ENCODE peak calls at places on chromosomes 6 and 20, in four cellular contexts. Q is DND-41, C is GM03348, X is NCI-H510A treated with DMSO at 0.1 percent for 48 hours. T is an unnamed sample.

GRCh38 chr20:24673678-24674570 is 204.5 kb downstream of the SYNDIG1 start:
- DNase-seq in X (no peak), Q (no peak), C (peak), T (no peak)

GRCh38 chr20:35831983-35832382 is 60.2 kb downstream of the PHF20 start:
- DNase-seq in X (no peak), Q (no peak), C (no peak), T (no peak)

GRCh38 chr6:24905485-24905884 is 30.3 kb downstream of the RIPOR2 start:
- DNase-seq in C (no peak), Q (no peak), X (no peak), T (no peak)

GRCh38 chr6:39992861-39993622 is 58.8 kb upstream of the MOCS1 start:
- DNase-seq in Q (no peak), X (no peak), C (no peak), T (no peak)

GRCh38 chr20:32609993-32610896 is 25.1 kb upstream of the NOL4L start:
- DNase-seq in Q (no peak), X (peak), C (no peak), T (no peak)

GRCh38 chr6:33746036-33746600 is 587 bp downstream of the IP6K3 start:
- DNase-seq in C (peak), X (peak), Q (no peak), T (no peak)

GRCh38 chr6:156887623-156888269 is 110.6 kb downstream of the ARID1B start:
- DNase-seq in C (no peak), X (no peak), Q (no peak), T (no peak)

GRCh38 chr6:1079525-1079924 is 232.4 kb upstream of the FOXQ1 start:
- DNase-seq in Q (no peak), X (no peak), C (no peak), T (no peak)

GRCh38 chr6:92810913-92811312 is 608.4 kb downstream of the EPHA7 start:
- DNase-seq in Q (peak), X (peak), C (no peak), T (no peak)

GRCh38 chr20:25390538-25391528 is at the start of gene ABHD12:
- DNase-seq in X (peak), Q (peak), C (peak), T (peak)

GRCh38 chr6:119207973-119208725 is 129.7 kb upstream of the FAM184A start:
- DNase-seq in X (no peak), Q (no peak), C (peak), T (peak)

GRCh38 chr6:158752613-158753012 is 66.6 kb downstream of the EZR start:
- DNase-seq in X (peak), C (peak), Q (no peak), T (no peak)

GRCh38 chr6:52065621-52066020 is 21.8 kb downstream of the PKHD1 start:
- DNase-seq in Q (no peak), X (no peak), C (no peak), T (no peak)

GRCh38 chr6:47734826-47735481 is 36.6 kb downstream of the ADGRF4 start:
- DNase-seq in X (no peak), C (no peak), Q (no peak), T (no peak)

GRCh38 chr6:80468398-80468797 is 361.9 kb downstream of the BCKDHB start:
- DNase-seq in Q (no peak), C (no peak), X (no peak), T (no peak)

GRCh38 chr6:111550953-111551352 is 54.7 kb downstream of the TRAF3IP2 start:
- DNase-seq in Q (no peak), X (no peak), C (no peak), T (no peak)

GRCh38 chr6:11043961-11044711 is at the start of gene ELOVL2:
- DNase-seq in C (peak), Q (no peak), X (no peak), T (no peak)

GRCh38 chr20:49276201-49276894 is 1.5 kb downstream of the ZNFX1 start:
- DNase-seq in C (peak), Q (no peak), X (peak), T (no peak)

GRCh38 chr6:70280462-70280861 is 22.4 kb downstream of the COL9A1 start:
- DNase-seq in C (no peak), X (peak), Q (no peak), T (no peak)

GRCh38 chr6:107622269-107622668 is 132.4 kb downstream of the SOBP start:
- DNase-seq in C (no peak), X (no peak), Q (no peak), T (no peak)

GRCh38 chr6:69796081-69796626 is 656 bp downstream of the LMBRD1 start:
- DNase-seq in X (peak), C (no peak), Q (no peak), T (no peak)

GRCh38 chr6:19380287-19380686 is 456.9 kb upstream of the ID4 start:
- DNase-seq in X (no peak), Q (no peak), C (no peak), T (no peak)

GRCh38 chr6:5461365-5461764 is 200.1 kb downstream of the FARS2 start:
- DNase-seq in X (no peak), Q (no peak), C (no peak), T (no peak)

GRCh38 chr6:144158133-144158532 is 7.8 kb downstream of the STX11 start:
- DNase-seq in X (no peak), Q (no peak), C (peak), T (peak)

GRCh38 chr6:7262746-7263335 is 50.2 kb downstream of the SSR1 start:
- DNase-seq in C (no peak), X (no peak), Q (no peak), T (no peak)

GRCh38 chr6:5107332-5107731 is 22.2 kb downstream of the PPP1R3G start:
- DNase-seq in Q (no peak), X (no peak), C (no peak), T (no peak)

GRCh38 chr6:32194825-32195651 is 2.6 kb upstream of the GPSM3 start:
- DNase-seq in Q (peak), C (peak), X (peak), T (no peak)

GRCh38 chr6:12148841-12149240 is 136.7 kb downstream of the HIVEP1 start:
- DNase-seq in X (no peak), C (no peak), Q (no peak), T (no peak)

GRCh38 chr6:36906539-36906938 is 20.8 kb downstream of the C6orf89 start:
- DNase-seq in Q (no peak), X (no peak), C (no peak), T (no peak)

GRCh38 chr6:145208474-145208873 is 526.8 kb downstream of the EPM2A start:
- DNase-seq in C (no peak), X (no peak), Q (no peak), T (no peak)

GRCh38 chr6:34490390-34491090 is 24.7 kb downstream of the PACSIN1 start:
- DNase-seq in X (peak), Q (no peak), C (no peak), T (no peak)

GRCh38 chr6:148776321-148776966 is 29.6 kb downstream of the UST start:
- DNase-seq in X (no peak), C (peak), Q (no peak), T (no peak)

GRCh38 chr6:163900570-163900969 is 486.1 kb downstream of the QKI start:
- DNase-seq in Q (no peak), X (no peak), C (no peak), T (peak)